ENCODE peak calls at places on chromosomes 5 and 9, in four cellular contexts. R, X, E and G are unnamed samples.
A peak's percentile ranks its signal among the peaks of the same experiment; 100 is the strongest.

GRCh38 chr5:149767278-149767550 is 37.1 kb downstream of the PPARGC1B start:
- DNase-seq in R (no peak), X (no peak), E (no peak), G (no peak)

GRCh38 chr9:83199240-83199639 is 136.3 kb upstream of the RASEF start:
- DNase-seq in R (no peak), X (no peak), E (peak; percentile 44), G (peak; percentile 57)

GRCh38 chr5:177171961-177172360 is 38.4 kb downstream of the NSD1 start:
- DNase-seq in R (no peak), X (no peak), E (no peak), G (no peak)

GRCh38 chr5:72107874-72108199 is 562 bp downstream of the MAP1B start:
- DNase-seq in R (peak; percentile 78), X (no peak), E (no peak), G (peak; percentile 32)

GRCh38 chr5:56669534-56670483 is 145.5 kb upstream of the MAP3K1 start:
- DNase-seq in R (no peak), X (peak; percentile 98), E (peak; percentile 48), G (no peak)

GRCh38 chr9:87392091-87392490 is 105.6 kb upstream of the DAPK1 start:
- DNase-seq in R (no peak), X (no peak), E (no peak), G (no peak)

GRCh38 chr9:9790216-9790872 is 822.5 kb downstream of the PTPRD start:
- DNase-seq in R (peak; percentile 13), X (no peak), E (peak; percentile 45), G (peak; percentile 7)

GRCh38 chr5:143001764-143002351 is 231.7 kb downstream of the ARHGAP26 start:
- DNase-seq in R (no peak), X (no peak), E (no peak), G (no peak)

GRCh38 chr9:137433349-137433915 is 7.7 kb downstream of the ENTPD8 start:
- DNase-seq in R (no peak), X (no peak), E (no peak), G (no peak)

GRCh38 chr9:6428940-6429889 is 16.2 kb downstream of the UHRF2 start:
- DNase-seq in R (no peak), X (peak; percentile 49), E (no peak), G (no peak)

GRCh38 chr5:171537463-171537862 is 118.0 kb downstream of the FGF18 start:
- DNase-seq in R (no peak), X (no peak), E (no peak), G (no peak)

GRCh38 chr5:64665243-64665642 is 25.1 kb upstream of the SHISAL2B start:
- DNase-seq in R (no peak), X (no peak), E (no peak), G (no peak)

GRCh38 chr5:56211298-56211865 is 21.7 kb downstream of the ANKRD55 start:
- DNase-seq in R (no peak), X (no peak), E (peak; percentile 99), G (no peak)

GRCh38 chr5:175521313-175521833 is 43.0 kb downstream of the SFXN1 start:
- DNase-seq in R (no peak), X (no peak), E (no peak), G (no peak)

GRCh38 chr5:74386571-74387334 is 253.8 kb downstream of the ENC1 start:
- DNase-seq in R (no peak), X (no peak), E (no peak), G (no peak)

GRCh38 chr5:37668524-37669047 is 171.3 kb downstream of the GDNF start:
- DNase-seq in R (peak; percentile 78), X (no peak), E (peak; percentile 90), G (peak; percentile 23)

GRCh38 chr9:94867842-94868312 is 141.4 kb downstream of the AOPEP start:
- DNase-seq in R (no peak), X (no peak), E (no peak), G (no peak)

GRCh38 chr9:89810434-89810833 is 205.6 kb downstream of the GADD45G start:
- DNase-seq in R (no peak), X (no peak), E (no peak), G (no peak)

GRCh38 chr5:150486402-150487198 is 21.3 kb upstream of the NDST1 start:
- DNase-seq in R (peak; percentile 73), X (no peak), E (peak; percentile 71), G (peak; percentile 72)

GRCh38 chr5:129477544-129477943 is 17.4 kb downstream of the ADAMTS19 start:
- DNase-seq in R (no peak), X (no peak), E (no peak), G (no peak)

GRCh38 chr5:178120661-178121357 is 7.5 kb downstream of the N4BP3 start:
- DNase-seq in R (peak; percentile 95), X (peak; percentile 69), E (peak; percentile 82), G (peak; percentile 92)

GRCh38 chr5:37495668-37496067 is 116.5 kb downstream of the WDR70 start:
- DNase-seq in R (no peak), X (no peak), E (no peak), G (no peak)

GRCh38 chr5:39201795-39202593 is 17.4 kb downstream of the FYB1 start:
- DNase-seq in R (no peak), X (no peak), E (no peak), G (no peak)

GRCh38 chr9:92717201-92718085 is 47.2 kb downstream of the BICD2 start:
- DNase-seq in R (no peak), X (no peak), E (no peak), G (no peak)

GRCh38 chr9:91310037-91310436 is 51.7 kb downstream of the AUH start:
- DNase-seq in R (no peak), X (no peak), E (no peak), G (no peak)

GRCh38 chr9:124006448-124007156 is 5.0 kb upstream of the LHX2 start:
- DNase-seq in R (no peak), X (no peak), E (no peak), G (no peak)
- TF ChIP-seq FOXM1 in R (no peak), X (no peak), E (no peak), G (no peak)

GRCh38 chr9:35956646-35957045 is 1.3 kb downstream of the OR2S2 start:
- DNase-seq in R (no peak), X (no peak), E (no peak), G (no peak)
- TF ChIP-seq TARDBP in R (no peak), X (no peak), E (no peak), G (no peak)

GRCh38 chr9:72476617-72477375 is 44.6 kb upstream of the TMC1 start:
- DNase-seq in R (peak; percentile 46), X (no peak), E (peak; percentile 63), G (no peak)
- TF ChIP-seq FOXM1 in R (no peak), X (no peak), E (no peak), G (no peak)

GRCh38 chr9:132609829-132610228 is 27.4 kb downstream of the BARHL1 start:
- DNase-seq in R (peak; percentile 6), X (no peak), E (no peak), G (no peak)
- TF ChIP-seq TARDBP in R (no peak), X (no peak), E (no peak), G (no peak)

DNA sequence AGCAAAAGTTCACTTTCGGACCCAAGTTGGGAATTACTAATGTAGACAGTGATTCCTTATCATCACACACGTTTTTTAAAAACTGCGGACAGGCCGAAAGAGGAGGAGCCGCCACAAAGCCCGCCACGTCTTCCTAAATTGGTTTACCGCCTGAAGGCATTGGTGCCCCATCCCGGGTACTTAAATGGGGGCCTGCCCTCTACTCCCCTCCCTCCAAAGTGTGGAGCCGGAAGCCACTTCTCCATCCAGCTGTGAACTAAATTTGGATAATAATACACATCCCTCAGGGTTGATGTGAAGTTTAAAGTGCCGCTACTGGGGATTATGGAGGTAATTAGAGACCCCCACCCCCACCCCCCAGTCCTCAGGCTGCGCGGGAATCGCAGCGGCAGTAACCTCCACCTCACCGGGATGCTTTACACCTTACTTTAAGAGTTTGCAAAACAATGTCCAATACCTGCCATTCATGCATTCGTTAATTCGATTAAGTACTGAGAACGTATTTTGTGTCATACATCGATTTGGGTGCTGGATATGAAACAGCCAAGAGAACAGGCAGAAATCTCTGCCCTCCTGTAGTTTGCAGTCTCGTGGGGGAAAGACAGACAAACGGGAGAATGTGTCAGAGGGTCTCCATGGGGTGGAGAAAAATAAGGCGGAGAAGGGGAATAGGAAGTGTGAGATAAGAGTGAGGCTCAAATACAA is 959 bp upstream of the MACROH2A1 start:
- DNase-seq in R (no peak), X (no peak), E (no peak), G (no peak)
- TF ChIP-seq FOXM1 in R (no peak), X (no peak), E (no peak), G (no peak)

DNA sequence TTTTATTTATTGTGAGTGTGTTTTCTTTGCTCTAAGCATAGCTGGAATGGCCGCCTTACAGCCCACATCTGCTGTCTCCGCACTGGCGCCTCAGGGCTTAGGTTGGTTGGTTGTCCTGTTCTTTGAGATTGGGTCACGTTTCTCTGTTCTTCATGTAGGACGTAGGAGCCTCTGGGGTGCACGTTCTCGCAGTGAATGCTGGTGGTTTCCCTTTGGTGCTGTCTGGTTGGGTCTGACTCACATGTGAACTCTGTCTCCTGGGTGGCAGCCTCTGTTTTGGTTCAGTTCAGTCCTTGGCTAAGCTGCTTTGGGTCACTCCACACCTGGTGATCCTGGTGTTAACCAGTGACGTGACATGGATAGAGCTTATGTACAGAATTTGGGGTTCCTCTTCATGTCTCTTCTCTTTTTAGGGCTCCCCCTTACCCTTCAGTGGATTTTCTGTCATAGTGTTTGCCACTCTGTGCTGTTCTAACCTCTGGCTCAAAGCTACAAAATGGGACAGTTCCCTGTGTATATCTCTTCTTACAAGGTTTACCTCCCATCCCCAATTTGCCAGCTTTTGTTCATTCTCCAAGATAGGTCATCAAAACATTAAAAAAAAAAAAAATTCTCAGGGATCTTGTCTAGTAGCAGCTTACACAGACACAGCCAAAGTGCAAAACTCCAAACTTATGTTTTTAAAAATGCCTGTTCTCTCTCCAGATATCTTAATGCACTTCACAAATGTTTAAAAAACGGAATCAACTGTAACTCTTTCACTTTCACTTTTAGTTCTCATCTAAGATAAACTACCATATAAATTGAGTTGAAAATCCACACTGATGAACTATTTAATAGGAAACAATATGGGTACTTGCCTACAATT is 12.8 kb upstream of the LPCAT1 start:
- DNase-seq in R (no peak), X (peak; percentile 72), E (peak; percentile 30), G (no peak)
- TF ChIP-seq TARDBP in R (no peak), X (no peak), E (no peak), G (no peak)

GRCh38 chr9:109321727-109322126 is 868 bp upstream of the EPB41L4B start:
- DNase-seq in R (no peak), X (no peak), E (no peak), G (no peak)
- TF ChIP-seq FOXM1 in R (no peak), X (no peak), E (no peak), G (no peak)

GRCh38 chr5:157612581-157612980 is 37.0 kb upstream of the ADAM19 start:
- DNase-seq in R (no peak), X (no peak), E (no peak), G (no peak)

GRCh38 chr5:157613385-157614245 is 38.0 kb upstream of the ADAM19 start:
- DNase-seq in R (peak; percentile 22), X (no peak), E (no peak), G (no peak)

GRCh38 chr5:157612071-157612476 is 36.5 kb upstream of the ADAM19 start:
- DNase-seq in R (no peak), X (no peak), E (no peak), G (no peak)

GRCh38 chr5:157610990-157611389 is 35.4 kb upstream of the ADAM19 start:
- DNase-seq in R (peak; percentile 86), X (no peak), E (no peak), G (no peak)

DNA sequence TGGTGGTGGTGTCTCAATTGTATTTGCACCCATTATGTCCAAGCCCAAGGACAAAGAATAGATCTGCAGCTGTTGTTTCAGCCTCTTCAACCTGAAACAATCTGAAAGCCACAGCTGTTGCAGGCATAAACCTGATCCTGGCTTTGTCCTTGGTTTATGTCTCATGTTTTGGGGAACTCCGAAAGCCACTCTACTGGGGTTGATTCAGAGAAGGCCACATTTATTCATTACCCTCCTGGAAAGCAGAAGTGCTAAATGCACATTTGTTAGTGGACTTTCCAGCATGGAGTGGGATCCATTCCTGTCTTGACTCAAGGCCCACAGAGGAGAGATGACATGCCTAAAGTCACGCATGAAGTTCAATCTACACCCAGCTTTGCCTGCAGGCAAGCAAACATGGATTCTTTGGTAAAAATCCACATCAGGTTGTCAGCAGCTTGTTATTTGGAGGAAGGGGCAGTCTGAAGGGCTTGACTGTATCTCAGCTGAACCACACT is 36.0 kb upstream of the ADAM19 start:
- DNase-seq in R (peak; percentile 17), X (peak; percentile 79), E (no peak), G (no peak)
- TF ChIP-seq TARDBP in R (no peak), X (no peak), E (no peak), G (no peak)